ENCODE peak calls at places on chromosome 19, in four cellular contexts. W, U, D and R are unnamed samples.

GRCh38 chr19:46610851-46611770 is 10.0 kb downstream of the CALM3 start:
- DNase-seq in W (peak), U (peak), D (no peak), R (no peak)

GRCh38 chr19:3338541-3339181 is 27.7 kb upstream of the NFIC start:
- DNase-seq in W (peak), U (no peak), D (peak), R (no peak)

GRCh38 chr19:58355215-58355796 is 2.0 kb upstream of the A1BG start:
- DNase-seq in W (no peak), U (no peak), D (no peak), R (no peak)

GRCh38 chr19:50402544-50403301 is 16.0 kb upstream of the SPIB start:
- DNase-seq in W (no peak), U (no peak), D (no peak), R (no peak)

GRCh38 chr19:1168562-1168873 is 5.5 kb downstream of the SBNO2 start:
- DNase-seq in W (no peak), U (peak), D (no peak), R (no peak)

GRCh38 chr19:10279737-10280442 is 6.9 kb upstream of the ICAM4 start:
- DNase-seq in W (no peak), U (no peak), D (no peak), R (no peak)

GRCh38 chr19:13302521-13303270 is 152.5 kb downstream of the IER2 start:
- DNase-seq in W (no peak), U (no peak), D (no peak), R (no peak)

GRCh38 chr19:33673258-33673875 is 51.6 kb downstream of the CHST8 start:
- DNase-seq in W (no peak), U (no peak), D (no peak), R (no peak)

GRCh38 chr19:50481351-50482149 is 4.9 kb upstream of the GARIN5A start:
- DNase-seq in W (no peak), U (peak), D (no peak), R (no peak)

GRCh38 chr19:53160350-53160749 is 1.5 kb upstream of the ZNF347 start:
- DNase-seq in W (no peak), U (no peak), D (no peak), R (no peak)

GRCh38 chr19:30696514-30696913 is 324.3 kb downstream of the ZNF536 start:
- DNase-seq in W (peak), U (no peak), D (no peak), R (no peak)

GRCh38 chr19:33311326-33311682 is 9.0 kb upstream of the CEBPA start:
- DNase-seq in W (peak), U (peak), D (no peak), R (no peak)

GRCh38 chr19:33505823-33506222 is 15.8 kb downstream of the PEPD start:
- DNase-seq in W (no peak), U (no peak), D (no peak), R (no peak)

GRCh38 chr19:23071087-23071511 is 45.7 kb upstream of the ZNF730 start:
- DNase-seq in W (peak), U (no peak), D (peak), R (no peak)

GRCh38 chr19:40673377-40673776 is 17.1 kb downstream of the NUMBL start:
- DNase-seq in W (no peak), U (no peak), D (no peak), R (no peak)

GRCh38 chr19:11496391-11497163 is 9.1 kb downstream of the ZNF653 start:
- DNase-seq in W (peak), U (peak), D (peak), R (peak)

GRCh38 chr19:3346677-3347353 is 19.6 kb upstream of the NFIC start:
- DNase-seq in W (no peak), U (peak), D (peak), R (peak)

GRCh38 chr19:29560313-29561075 is 34.7 kb downstream of the VSTM2B start:
- DNase-seq in W (no peak), U (no peak), D (no peak), R (no peak)

GRCh38 chr19:18967358-18968146 is 26.5 kb upstream of the HOMER3 start:
- DNase-seq in W (no peak), U (peak), D (peak), R (no peak)

GRCh38 chr19:3163230-3163886 is 15.2 kb upstream of the S1PR4 start:
- DNase-seq in W (peak), U (peak), D (peak), R (no peak)

GRCh38 chr19:17946965-17947784 is 14.4 kb downstream of the CCDC124 start:
- DNase-seq in W (peak), U (no peak), D (no peak), R (no peak)

GRCh38 chr19:15672580-15673175 is at the start of gene CYP4F12:
- DNase-seq in W (peak), U (peak), D (peak), R (no peak)

GRCh38 chr19:38851622-38852230 is 1.9 kb upstream of the HNRNPL start:
- DNase-seq in W (peak), U (peak), D (peak), R (peak)